ENCODE peak calls at places on chromosomes 4 and X, in seven cellular contexts. K, Q, A, O, B, M and V are unnamed samples.
A peak's percentile ranks its signal among the peaks of the same experiment; 100 is the strongest.

GRCh38 chr4:76315267-76315918 is 8.9 kb downstream of the STBD1 start:
- ATAC-seq in K (no peak), Q (peak; percentile 46), A (no peak), O (peak; percentile 60), B (no peak), M (no peak), V (no peak)

GRCh38 chr4:122577189-122577553 is 43.7 kb downstream of the IL21 start:
- ATAC-seq in K (no peak), Q (no peak), A (no peak), O (no peak), B (no peak), M (no peak), V (no peak)

GRCh38 chr4:173440888-173441287 is 42.0 kb upstream of the SCRG1 start:
- ATAC-seq in K (no peak), Q (no peak), A (no peak), O (no peak), B (no peak), M (no peak), V (no peak)

GRCh38 chrX:24117288-24117687 is 32.2 kb upstream of the ZFX start:
- ATAC-seq in K (peak; percentile 84), Q (peak; percentile 82), A (no peak), O (peak; percentile 65), B (peak; percentile 54), M (peak; percentile 77), V (peak; percentile 82)

GRCh38 chr4:33470805-33471204 is 2750.6 kb downstream of the PCDH7 start:
- ATAC-seq in K (no peak), Q (peak; percentile 36), A (no peak), O (no peak), B (no peak), M (no peak), V (no peak)

GRCh38 chr4:83212041-83212851 is 72.4 kb downstream of the COQ2 start:
- ATAC-seq in K (no peak), Q (peak; percentile 41), A (peak; percentile 72), O (no peak), B (peak; percentile 75), M (peak; percentile 34), V (no peak)

GRCh38 chrX:153763298-153763932 is 634 bp upstream of the PLXNB3 start:
- ATAC-seq in K (no peak), Q (no peak), A (no peak), O (no peak), B (no peak), M (no peak), V (no peak)

GRCh38 chr4:8016527-8016926 is 76.9 kb upstream of the AFAP1 start:
- ATAC-seq in K (no peak), Q (no peak), A (no peak), O (no peak), B (no peak), M (no peak), V (no peak)

GRCh38 chr4:139795915-139796314 is 130.3 kb downstream of the MGST2 start:
- ATAC-seq in K (no peak), Q (no peak), A (no peak), O (no peak), B (no peak), M (no peak), V (no peak)

GRCh38 chr4:116005037-116005805 is 891.8 kb upstream of the NDST4 start:
- ATAC-seq in K (no peak), Q (no peak), A (no peak), O (no peak), B (no peak), M (no peak), V (no peak)

GRCh38 chrX:1060562-1060960 is 151.9 kb downstream of the CRLF2 start:
- ATAC-seq in K (no peak), Q (no peak), A (no peak), O (no peak), B (no peak), M (no peak), V (no peak)

GRCh38 chr4:2483237-2483636 is 14.3 kb downstream of the RNF4 start:
- ATAC-seq in K (no peak), Q (no peak), A (no peak), O (no peak), B (no peak), M (no peak), V (no peak)

GRCh38 chrX:44415639-44416386 is 72.3 kb upstream of the EFHC2 start:
- ATAC-seq in K (no peak), Q (peak; percentile 63), A (peak; percentile 80), O (no peak), B (peak; percentile 86), M (no peak), V (no peak)

GRCh38 chrX:72395252-72395651 is 89.5 kb upstream of the CITED1 start:
- ATAC-seq in K (no peak), Q (no peak), A (no peak), O (no peak), B (no peak), M (no peak), V (no peak)

GRCh38 chr4:87506974-87507701 is 22.0 kb downstream of the SPARCL1 start:
- ATAC-seq in K (no peak), Q (no peak), A (no peak), O (peak; percentile 68), B (no peak), M (no peak), V (peak; percentile 86)

GRCh38 chr4:150827226-150827625 is 187.9 kb downstream of the LRBA start:
- ATAC-seq in K (no peak), Q (no peak), A (no peak), O (no peak), B (no peak), M (no peak), V (no peak)

GRCh38 chr4:128596844-128597243 is 212.7 kb upstream of the JADE1 start:
- ATAC-seq in K (peak; percentile 34), Q (no peak), A (no peak), O (no peak), B (no peak), M (no peak), V (no peak)

GRCh38 chr4:54066718-54067129 is 2.3 kb upstream of the CHIC2 start:
- ATAC-seq in K (no peak), Q (no peak), A (no peak), O (peak; percentile 8), B (no peak), M (no peak), V (no peak)
- H3K4me1 ChIP-seq in K (peaks cover 29% of the 10 kb centered on the region), Q (no peaks in the 10 kb centered on the region), A (peaks cover 18% of the 10 kb centered on the region), O (peaks cover 37% of the 10 kb centered on the region), B (peaks cover 38% of the 10 kb centered on the region), M (peaks cover 15% of the 10 kb centered on the region), V (peaks cover 16% of the 10 kb centered on the region)

DNA sequence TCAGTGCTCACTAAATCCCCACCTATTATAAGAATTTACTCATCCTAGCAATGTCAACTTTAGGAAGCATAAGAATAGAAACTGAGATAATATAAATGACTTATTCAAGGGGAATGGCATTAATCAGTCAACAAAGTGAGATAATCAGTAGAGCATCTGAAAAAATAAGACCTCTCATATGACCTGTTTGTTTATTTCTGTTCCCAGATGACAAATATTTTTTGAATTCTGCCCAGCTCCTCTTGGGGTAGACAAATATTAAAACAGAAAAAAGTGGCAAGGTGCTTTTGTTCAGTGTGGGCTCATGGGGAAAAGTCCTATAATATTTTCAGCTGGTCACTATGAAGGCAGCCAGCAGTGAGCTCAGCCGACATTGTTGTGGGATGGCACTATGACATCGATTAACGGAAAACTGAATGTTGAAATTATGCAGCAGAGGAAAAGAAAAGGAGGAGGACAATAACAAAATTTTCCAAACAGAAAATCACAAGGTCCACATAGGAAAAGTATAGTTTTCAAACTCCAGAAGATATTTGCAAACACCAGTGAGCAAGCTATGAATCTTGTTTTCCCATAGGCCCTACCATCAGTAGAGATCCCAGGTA is 109.6 kb downstream of the ANXA3 start:
- ATAC-seq in K (no peak), Q (no peak), A (no peak), O (no peak), B (no peak), M (no peak), V (no peak)
- H3K4me1 ChIP-seq in K (peaks cover 31% of the 10 kb centered on the region), Q (no peaks in the 10 kb centered on the region), A (peaks cover 7% of the 10 kb centered on the region), O (peaks cover 42% of the 10 kb centered on the region), B (no peaks in the 10 kb centered on the region), M (no peaks in the 10 kb centered on the region), V (no peaks in the 10 kb centered on the region)

DNA sequence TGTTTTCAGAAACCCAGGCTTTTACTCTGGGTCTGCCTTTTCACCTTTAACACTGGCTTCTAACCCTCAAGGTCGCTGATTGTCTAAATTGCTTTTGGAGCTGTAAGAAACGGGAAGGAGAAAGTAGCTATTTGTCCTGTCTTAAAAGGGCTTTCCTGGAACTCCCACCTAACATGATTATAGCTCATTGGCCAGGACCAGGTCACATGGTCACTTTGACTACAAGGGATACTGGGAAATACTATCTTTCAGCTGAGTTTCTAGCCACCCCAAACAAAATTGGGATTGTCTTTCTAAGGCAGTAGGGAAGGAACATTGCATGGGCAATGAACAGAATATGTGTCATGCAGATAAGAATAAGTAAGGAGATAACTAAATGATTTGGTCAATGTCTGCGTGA is 106.7 kb upstream of the ARHGAP24 start:
- ATAC-seq in K (no peak), Q (no peak), A (no peak), O (no peak), B (no peak), M (no peak), V (no peak)
- H3K4me1 ChIP-seq in K (no peaks in the 10 kb centered on the region), Q (no peaks in the 10 kb centered on the region), A (peaks cover 8% of the 10 kb centered on the region), O (peaks cover 29% of the 10 kb centered on the region), B (no peaks in the 10 kb centered on the region), M (no peaks in the 10 kb centered on the region), V (no peaks in the 10 kb centered on the region)

GRCh38 chrX:110001702-110002299 is 1.1 kb upstream of the TMEM164 start:
- ATAC-seq in K (no peak), Q (no peak), A (no peak), O (no peak), B (peak; percentile 2), M (no peak), V (no peak)

GRCh38 chrX:110003167-110004156 is 548 bp downstream of the TMEM164 start:
- ATAC-seq in K (peak; percentile 27), Q (no peak), A (peak; percentile 20), O (no peak), B (no peak), M (no peak), V (no peak)

GRCh38 chrX:110000854-110001701 is 1.8 kb upstream of the TMEM164 start:
- ATAC-seq in K (no peak), Q (no peak), A (no peak), O (no peak), B (no peak), M (no peak), V (no peak)

GRCh38 chrX:110004210-110004609 is 1.3 kb downstream of the TMEM164 start:
- ATAC-seq in K (no peak), Q (peak; percentile 9), A (peak; percentile 45), O (no peak), B (peak; percentile 2), M (no peak), V (no peak)

DNA sequence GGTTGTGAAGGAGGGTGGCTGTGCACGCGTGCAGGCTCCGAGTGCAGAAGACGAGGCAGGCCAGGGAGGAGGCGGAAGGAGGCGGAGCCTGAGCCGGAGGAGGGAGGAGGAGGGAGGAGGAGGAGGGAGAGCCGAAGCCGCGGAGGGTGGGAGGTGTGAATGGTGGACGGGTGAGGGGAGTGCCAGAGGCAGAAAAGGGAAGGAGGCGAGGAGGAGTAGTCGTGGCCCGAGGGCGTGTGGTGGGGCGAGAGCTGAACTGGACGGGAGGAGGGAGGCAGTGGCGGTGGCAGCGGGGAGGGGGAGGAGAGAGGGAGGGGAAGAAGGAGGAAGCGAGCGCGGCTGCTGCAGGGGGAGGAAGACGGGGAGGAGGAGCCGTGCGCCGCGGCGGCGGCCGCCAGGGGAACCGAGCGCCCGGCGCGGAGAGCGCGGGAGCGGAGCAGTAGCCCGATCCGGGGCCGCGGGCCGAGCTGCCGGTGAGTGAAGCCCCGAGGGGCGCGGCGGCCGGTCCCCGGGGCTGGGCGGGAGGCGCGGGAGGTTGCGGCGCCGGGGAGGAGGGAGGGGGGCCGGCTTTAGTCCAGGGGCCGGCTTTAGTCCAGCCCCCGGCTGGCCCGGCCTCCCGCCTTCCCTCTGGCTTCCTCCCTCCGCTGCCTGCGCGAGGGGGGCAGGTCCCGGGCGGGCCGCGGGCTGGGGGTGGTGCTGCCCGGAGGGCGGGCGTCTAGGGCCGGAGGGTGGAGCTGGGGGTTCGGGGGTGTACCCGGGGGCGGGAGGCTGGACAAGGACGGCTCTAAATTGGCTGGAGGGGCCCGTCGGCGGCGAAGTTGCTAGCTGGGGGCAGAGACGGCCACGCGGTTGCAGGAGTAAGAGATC is at the start of gene TMEM164:
- ATAC-seq in K (peak; percentile 92), Q (peak; percentile 95), A (peak; percentile 85), O (peak; percentile 93), B (peak; percentile 81), M (peak; percentile 97), V (peak; percentile 94)
- H3K4me1 ChIP-seq in K (peaks cover 47% of the 10 kb centered on the region), Q (no peaks in the 10 kb centered on the region), A (peaks cover 10% of the 10 kb centered on the region), O (peaks cover 19% of the 10 kb centered on the region), B (peaks cover 9% of the 10 kb centered on the region), M (peaks cover 8% of the 10 kb centered on the region), V (peaks cover 44% of the 10 kb centered on the region)